ENCODE peak calls at places on chromosomes 11 and 22, in ten cellular contexts. Q is cardiac muscle cell; Y is CD14-positive monocyte; R is AML-193; P is DMS153; U is CD8-positive, alpha-beta memory T cell; J is Daoy; N is mucosa of gallbladder; I is AG04450; V is GDM1. G is an unnamed sample.

GRCh38 chr11:92045325-92045724 is 179.3 kb upstream of the FAT3 start:
- DNase-seq in Q (no peak), Y (no peak), R (no peak), P (no peak), U (no peak), J (no peak), N (no peak), I (no peak), V (no peak), G (no peak)

GRCh38 chr11:120917536-120918239 is 106.2 kb upstream of the TBCEL start:
- DNase-seq in Q (no peak), Y (no peak), R (no peak), P (no peak), U (no peak), J (no peak), N (no peak), I (no peak), V (no peak), G (no peak)

GRCh38 chr11:45578286-45578685 is 87.1 kb downstream of the CHST1 start:
- DNase-seq in Q (no peak), Y (no peak), R (no peak), P (no peak), U (no peak), J (peak), N (no peak), I (no peak), V (no peak), G (no peak)

GRCh38 chr11:10263929-10264328 is 30.1 kb downstream of the SBF2 start:
- DNase-seq in Q (no peak), Y (no peak), R (no peak), P (no peak), U (no peak), J (peak), N (no peak), I (peak), V (no peak), G (no peak)

GRCh38 chr11:120125005-120125404 is 12.9 kb downstream of the TRIM29 start:
- DNase-seq in Q (no peak), Y (no peak), R (no peak), P (no peak), U (no peak), J (peak), N (no peak), I (no peak), V (no peak), G (no peak)

GRCh38 chr11:102683277-102683676 is 22.3 kb downstream of the MMP27 start:
- DNase-seq in Q (no peak), Y (no peak), R (no peak), P (no peak), U (no peak), J (no peak), N (no peak), I (no peak), V (no peak), G (no peak)

GRCh38 chr11:2140411-2141400 is 1.5 kb upstream of the IGF2 start:
- DNase-seq in Q (peak), Y (no peak), R (no peak), P (no peak), U (no peak), J (no peak), N (no peak), I (no peak), V (no peak), G (no peak)

GRCh38 chr22:30047364-30047738 is 32.9 kb upstream of the HORMAD2 start:
- DNase-seq in Q (no peak), Y (no peak), R (peak), P (peak), U (peak), J (peak), N (no peak), I (no peak), V (no peak), G (no peak)

GRCh38 chr11:20131744-20132666 is 28.3 kb downstream of the DBX1 start:
- DNase-seq in Q (peak), Y (no peak), R (peak), P (peak), U (peak), J (peak), N (peak), I (peak), V (no peak), G (peak)

GRCh38 chr11:20668844-20669832 is at the start of gene NELL1:
- DNase-seq in Q (peak), Y (no peak), R (no peak), P (no peak), U (no peak), J (no peak), N (no peak), I (no peak), V (no peak), G (no peak)

GRCh38 chr22:38298312-38299000 is 18.8 kb downstream of the CSNK1E start:
- DNase-seq in Q (no peak), Y (no peak), R (no peak), P (no peak), U (peak), J (peak), N (no peak), I (no peak), V (no peak), G (no peak)

GRCh38 chr11:102653744-102654291 is 28.7 kb upstream of the MMP20 start:
- DNase-seq in Q (no peak), Y (no peak), R (no peak), P (no peak), U (no peak), J (peak), N (no peak), I (no peak), V (no peak), G (no peak)

GRCh38 chr11:121559812-121560211 is 107.0 kb upstream of the SORL1-AS1 start:
- DNase-seq in Q (no peak), Y (no peak), R (no peak), P (no peak), U (no peak), J (no peak), N (no peak), I (no peak), V (no peak), G (no peak)